ENCODE peak calls at places on chromosomes 6 and 20, in seven cellular contexts. M is astrocyte of the cerebellum, P is kidney, B is BJ, Q is thoracic aorta, Y is hypothalamus, D is choroid plexus epithelial cell. U is an unnamed sample.

GRCh38 chr6:157629220-157629619 is 193.8 kb upstream of the SNX9 start:
- DNase-seq in Y (no peak), D (peak), Q (no peak), B (no peak), M (no peak), P (no peak), U (no peak)

GRCh38 chr6:28789553-28790083 is 134.2 kb downstream of the TRIM27 start:
- DNase-seq in Q (no peak), M (no peak), P (no peak), B (no peak), Y (no peak), D (peak), U (no peak)

GRCh38 chr6:24581084-24581669 is 64.8 kb downstream of the KIAA0319 start:
- DNase-seq in B (no peak), Y (peak), D (peak), Q (peak), M (peak), P (no peak), U (peak)

GRCh38 chr6:11494786-11495564 is 42.6 kb upstream of the TMEM170B start:
- DNase-seq in D (no peak), Y (no peak), Q (no peak), P (no peak), B (no peak), M (no peak), U (no peak)

GRCh38 chr6:30890646-30891449 is 6.5 kb downstream of the DDR1 start:
- DNase-seq in Y (no peak), P (no peak), Q (no peak), B (no peak), D (no peak), M (no peak), U (no peak)

GRCh38 chr6:155278319-155279049 is 14.7 kb downstream of the CLDN20 start:
- DNase-seq in B (no peak), Y (no peak), P (no peak), Q (no peak), D (no peak), M (no peak), U (no peak)

GRCh38 chr6:134657751-134658522 is 292.0 kb downstream of the ALDH8A1 start:
- DNase-seq in B (no peak), D (peak), Q (no peak), M (no peak), Y (no peak), P (no peak), U (no peak)

GRCh38 chr20:53833333-53834043 is 236.9 kb downstream of the BCAS1 start:
- DNase-seq in Y (no peak), M (no peak), Q (no peak), D (no peak), B (no peak), P (no peak), U (no peak)

GRCh38 chr20:63164681-63165537 is 51.0 kb downstream of the YTHDF1 start:
- DNase-seq in B (no peak), Q (no peak), Y (no peak), M (no peak), D (no peak), P (peak), U (no peak)

GRCh38 chr20:49945701-49946477 is 9.7 kb downstream of the RNF114 start:
- DNase-seq in D (no peak), Q (no peak), M (no peak), Y (no peak), P (no peak), B (no peak), U (no peak)

GRCh38 chr6:139853302-139853992 is 479.0 kb upstream of the CITED2 start:
- DNase-seq in D (no peak), P (no peak), B (peak), M (no peak), Y (no peak), Q (no peak), U (no peak)

GRCh38 chr20:14948416-14948815 is 611.0 kb upstream of the FLRT3 start:
- DNase-seq in B (no peak), P (no peak), Y (no peak), Q (no peak), D (peak), M (no peak), U (no peak)

GRCh38 chr6:131322121-131322520 is 186.9 kb downstream of the AKAP7 start:
- DNase-seq in Y (no peak), M (no peak), P (no peak), B (no peak), D (no peak), Q (no peak), U (no peak)

GRCh38 chr6:89051725-89052124 is 28.8 kb upstream of the PNRC1 start:
- DNase-seq in Q (no peak), Y (no peak), M (no peak), P (no peak), D (no peak), B (no peak), U (no peak)

GRCh38 chr20:10282930-10283556 is 64.4 kb downstream of the SNAP25 start:
- DNase-seq in Y (no peak), B (peak), D (peak), P (no peak), M (no peak), Q (no peak), U (no peak)

GRCh38 chr6:97456070-97456469 is 173.1 kb upstream of the MMS22L start:
- DNase-seq in P (no peak), Y (no peak), M (no peak), Q (no peak), B (no peak), D (peak), U (no peak)

GRCh38 chr20:9506337-9506821 is 8.0 kb upstream of the LAMP5 start:
- DNase-seq in Y (no peak), D (no peak), B (no peak), M (no peak), Q (no peak), P (no peak), U (no peak)

GRCh38 chr20:56111951-56112730 is 106.8 kb upstream of the CBLN4 start:
- DNase-seq in B (no peak), Q (no peak), D (no peak), M (no peak), Y (peak), P (no peak), U (no peak)

GRCh38 chr6:31128093-31128676 is 7.9 kb upstream of the CDSN start:
- DNase-seq in Q (no peak), Y (peak), M (no peak), D (peak), P (no peak), B (no peak), U (no peak)

GRCh38 chr6:5851261-5851757 is 155.4 kb downstream of the NRN1 start:
- DNase-seq in Y (peak), B (no peak), D (peak), P (peak), Q (no peak), M (peak), U (peak)

GRCh38 chr6:152981219-152981618 is 1.6 kb downstream of the FBXO5 start:
- DNase-seq in Q (no peak), P (no peak), D (no peak), Y (no peak), B (no peak), M (no peak), U (no peak)

GRCh38 chr6:7377961-7378360 is 11.6 kb downstream of the CAGE1 start:
- DNase-seq in Q (no peak), M (no peak), P (no peak), Y (no peak), B (no peak), D (no peak), U (no peak)

GRCh38 chr6:36118550-36119107 is 11.7 kb upstream of the MAPK13 start:
- DNase-seq in M (no peak), P (no peak), Y (no peak), D (no peak), B (no peak), Q (no peak), U (no peak)

GRCh38 chr20:58361549-58361948 is 27.5 kb upstream of the VAPB start:
- DNase-seq in Y (no peak), P (no peak), B (peak), Q (no peak), D (peak), M (peak), U (no peak)

GRCh38 chr6:164303092-164304007 is 888.8 kb downstream of the QKI start:
- DNase-seq in D (peak), Q (no peak), P (no peak), B (no peak), Y (no peak), M (no peak), U (no peak)

GRCh38 chr6:163992701-163993100 is 578.2 kb downstream of the QKI start:
- DNase-seq in Y (no peak), M (no peak), D (no peak), B (no peak), P (no peak), Q (no peak), U (no peak)